ENCODE peak calls at places on chromosome 3, in four cellular contexts. S, T, F and V are unnamed samples.

GRCh38 chr3:96970211-96970610 is 155.8 kb downstream of the EPHA6 start:
- DNase-seq in S (no peak), T (peak), F (peak), V (no peak)

GRCh38 chr3:53996153-53996861 is 104.6 kb upstream of the SELENOK start:
- DNase-seq in S (no peak), T (no peak), F (no peak), V (no peak)

GRCh38 chr3:193869221-193870201 is 266.4 kb upstream of the HES1 start:
- DNase-seq in S (peak), T (peak), F (peak), V (peak)

GRCh38 chr3:1082024-1082633 is 10.7 kb upstream of the CNTN6 start:
- DNase-seq in S (peak), T (peak), F (peak), V (no peak)

GRCh38 chr3:49750056-49750455 is 26.3 kb upstream of the GMPPB start:
- DNase-seq in S (peak), T (no peak), F (peak), V (no peak)

GRCh38 chr3:141047168-141047567 is 4.0 kb upstream of the SPSB4 start:
- DNase-seq in S (no peak), T (no peak), F (no peak), V (no peak)

GRCh38 chr3:133880886-133881455 is 14.7 kb downstream of the RAB6B start:
- DNase-seq in S (no peak), T (no peak), F (no peak), V (no peak)

GRCh38 chr3:115245437-115245836 is 98.3 kb upstream of the ZBTB20 start:
- DNase-seq in S (peak), T (peak), F (peak), V (peak)

GRCh38 chr3:186653079-186653710 is 12.6 kb upstream of the HRG start:
- DNase-seq in S (no peak), T (no peak), F (no peak), V (no peak)

GRCh38 chr3:16311960-16312451 is 47.0 kb downstream of the OXNAD1 start:
- DNase-seq in S (no peak), T (no peak), F (peak), V (no peak)

GRCh38 chr3:175335229-175335628 is 476.1 kb downstream of the NAALADL2 start:
- DNase-seq in S (no peak), T (no peak), F (peak), V (peak)

GRCh38 chr3:105965384-105965783 is 96.6 kb upstream of the CBLB start:
- DNase-seq in S (peak), T (no peak), F (peak), V (peak)

GRCh38 chr3:131033480-131034080 is 6.9 kb downstream of the NEK11 start:
- DNase-seq in S (peak), T (no peak), F (peak), V (no peak)

GRCh38 chr3:126216416-126216815 is 36.0 kb upstream of the ALDH1L1 start:
- DNase-seq in S (peak), T (no peak), F (peak), V (peak)

GRCh38 chr3:99543796-99544195 is 94.6 kb upstream of the COL8A1 start:
- DNase-seq in S (peak), T (no peak), F (no peak), V (no peak)

GRCh38 chr3:189824629-189825312 is 193.6 kb downstream of the TP63 start:
- DNase-seq in S (peak), T (peak), F (peak), V (peak)

GRCh38 chr3:65912647-65913046 is 126.1 kb downstream of the MAGI1 start:
- DNase-seq in S (no peak), T (no peak), F (no peak), V (no peak)

GRCh38 chr3:45259144-45259543 is 33.1 kb upstream of the TMEM158 start:
- DNase-seq in S (no peak), T (no peak), F (no peak), V (no peak)

GRCh38 chr3:117661636-117662095 is 952.1 kb downstream of the TUSC7 start:
- DNase-seq in S (peak), T (no peak), F (peak), V (peak)

GRCh38 chr3:142027713-142028112 is 121.6 kb downstream of the TFDP2 start:
- DNase-seq in S (peak), T (no peak), F (peak), V (no peak)

GRCh38 chr3:14248849-14249523 is 70.4 kb downstream of the LSM3 start:
- DNase-seq in S (peak), T (no peak), F (no peak), V (no peak)

GRCh38 chr3:82938821-82939328 is 1177.4 kb upstream of the GBE1 start:
- DNase-seq in S (no peak), T (no peak), F (no peak), V (no peak)

GRCh38 chr3:136042608-136043221 is 77.2 kb downstream of the PPP2R3A start:
- DNase-seq in S (peak), T (peak), F (peak), V (no peak)

GRCh38 chr3:155243512-155243921 is 50.0 kb downstream of the STRIT1 start:
- DNase-seq in S (peak), T (no peak), F (peak), V (no peak)

GRCh38 chr3:59566481-59566975 is 516.7 kb upstream of the CFAP20DC start:
- DNase-seq in S (no peak), T (peak), F (no peak), V (no peak)

GRCh38 chr3:141878812-141879211 is 2.4 kb downstream of the ATP1B3 start:
- DNase-seq in S (peak), T (no peak), F (peak), V (no peak)

GRCh38 chr3:111895079-111895478 is 36.0 kb downstream of the PHLDB2 start:
- DNase-seq in S (peak), T (no peak), F (peak), V (no peak)

GRCh38 chr3:50419595-50419994 is 60.3 kb upstream of the TMEM115 start:
- DNase-seq in S (no peak), T (no peak), F (no peak), V (no peak)

GRCh38 chr3:46361408-46362283 is 7.7 kb downstream of the CCR2 start:
- DNase-seq in S (peak), T (no peak), F (no peak), V (no peak)

GRCh38 chr3:58556761-58557181 is 19.8 kb upstream of the ACOX2 start:
- DNase-seq in S (no peak), T (no peak), F (no peak), V (no peak)

GRCh38 chr3:48631516-48632448 is 3.5 kb downstream of the SLC26A6 start:
- DNase-seq in S (no peak), T (no peak), F (no peak), V (no peak)

GRCh38 chr3:188775412-188775811 is 396.4 kb upstream of the TPRG1 start:
- DNase-seq in S (no peak), T (no peak), F (no peak), V (no peak)

GRCh38 chr3:100171211-100171700 is 57.0 kb upstream of the FILIP1L start:
- DNase-seq in S (no peak), T (no peak), F (no peak), V (no peak)

GRCh38 chr3:135007622-135008021 is 212.6 kb downstream of the EPHB1 start:
- DNase-seq in S (no peak), T (peak), F (peak), V (no peak)

GRCh38 chr3:179079537-179079936 is 7.9 kb upstream of the ZMAT3 start:
- DNase-seq in S (no peak), T (no peak), F (no peak), V (no peak)

GRCh38 chr3:169548194-169548593 is 115.3 kb downstream of the MECOM start:
- DNase-seq in S (no peak), T (no peak), F (peak), V (no peak)

GRCh38 chr3:134330895-134331810 is 43.1 kb downstream of the AMOTL2 start:
- DNase-seq in S (peak), T (no peak), F (peak), V (no peak)

GRCh38 chr3:175059788-175060187 is 200.7 kb downstream of the NAALADL2 start:
- DNase-seq in S (no peak), T (no peak), F (no peak), V (no peak)

GRCh38 chr3:140924097-140924873 is 17.4 kb upstream of the SLC25A36 start:
- DNase-seq in S (no peak), T (no peak), F (no peak), V (no peak)

GRCh38 chr3:114144909-114145688 is 33.8 kb downstream of the DRD3 start:
- DNase-seq in S (peak), T (peak), F (peak), V (peak)

GRCh38 chr3:38133209-38133556 is 3.7 kb downstream of the ACAA1 start:
- DNase-seq in S (no peak), T (no peak), F (no peak), V (no peak)
- TF ChIP-seq CTCF in S (no peak), T (no peak), F (no peak), V (no peak)

GRCh38 chr3:108125550-108126071 is 34.8 kb upstream of the CD47 start:
- DNase-seq in S (no peak), T (no peak), F (no peak), V (no peak)
- H3K4me3 ChIP-seq in S (no peak), T (no peak), F (no peak), V (no peak)

DNA sequence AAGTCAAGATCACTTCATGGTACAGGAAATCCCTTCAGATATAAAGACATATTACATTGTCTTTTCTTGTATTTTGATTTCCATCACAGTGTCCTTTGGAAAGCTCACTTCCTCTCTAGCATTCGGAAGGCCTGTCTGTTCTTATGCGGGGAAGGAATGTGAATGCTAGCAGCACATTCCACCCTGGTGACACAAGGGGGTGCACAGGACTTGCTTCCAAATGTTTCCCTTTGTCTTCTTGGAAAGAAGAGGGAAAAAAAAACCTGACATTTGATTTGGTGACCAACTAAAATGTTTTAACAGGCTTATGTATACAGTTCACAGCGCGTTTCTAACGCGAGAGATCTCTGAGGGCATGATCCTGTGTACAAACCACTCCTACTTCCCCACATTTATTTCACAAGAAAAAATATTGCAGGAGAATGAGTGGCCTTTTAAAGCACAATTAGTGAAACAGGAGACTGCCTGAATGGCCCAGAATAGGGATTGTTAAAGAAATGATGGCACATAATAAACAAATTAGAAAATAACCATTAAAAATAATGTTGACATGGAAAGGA is 107.5 kb upstream of the FXR1 start:
- DNase-seq in S (no peak), T (no peak), F (peak), V (peak)
- TF ChIP-seq CTCF in S (peak), T (peak), F (peak), V (peak)

DNA sequence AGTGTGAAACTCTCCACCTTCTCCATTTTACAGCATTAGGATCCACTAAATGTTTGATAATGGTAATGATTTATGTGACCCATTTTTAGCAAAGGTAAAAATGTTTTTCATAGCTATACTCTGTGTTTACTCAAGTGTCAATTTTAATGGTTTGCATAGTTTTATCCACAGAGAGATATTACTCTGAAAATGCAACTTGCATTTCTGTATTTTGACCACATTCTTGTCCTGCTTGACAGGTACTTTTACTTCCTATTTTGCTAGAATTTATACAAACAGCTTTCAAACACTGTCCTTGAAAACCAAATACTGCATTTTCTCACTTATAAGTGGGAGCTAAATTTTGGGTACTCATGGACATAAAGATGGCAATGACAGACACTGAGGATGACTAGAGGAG is 62.9 kb downstream of the SERPINI1 start:
- DNase-seq in S (no peak), T (no peak), F (no peak), V (no peak)
- H3K4me3 ChIP-seq in S (no peak), T (no peak), F (no peak), V (no peak)

GRCh38 chr3:127368186-127369032 is 80.6 kb upstream of the PRR20G start:
- DNase-seq in S (no peak), T (no peak), F (no peak), V (no peak)

GRCh38 chr3:127365383-127365782 is 77.5 kb upstream of the PRR20G start:
- DNase-seq in S (no peak), T (no peak), F (no peak), V (no peak)

GRCh38 chr3:127367593-127367992 is 79.7 kb upstream of the PRR20G start:
- DNase-seq in S (no peak), T (no peak), F (no peak), V (no peak)

GRCh38 chr3:127369356-127369935 is 81.6 kb upstream of the PRR20G start:
- DNase-seq in S (no peak), T (no peak), F (no peak), V (no peak)

GRCh38 chr3:127366383-127366782 is 78.5 kb upstream of the PRR20G start:
- DNase-seq in S (peak), T (no peak), F (no peak), V (no peak)
- TF ChIP-seq CTCF in S (peak), T (no peak), F (no peak), V (peak)

DNA sequence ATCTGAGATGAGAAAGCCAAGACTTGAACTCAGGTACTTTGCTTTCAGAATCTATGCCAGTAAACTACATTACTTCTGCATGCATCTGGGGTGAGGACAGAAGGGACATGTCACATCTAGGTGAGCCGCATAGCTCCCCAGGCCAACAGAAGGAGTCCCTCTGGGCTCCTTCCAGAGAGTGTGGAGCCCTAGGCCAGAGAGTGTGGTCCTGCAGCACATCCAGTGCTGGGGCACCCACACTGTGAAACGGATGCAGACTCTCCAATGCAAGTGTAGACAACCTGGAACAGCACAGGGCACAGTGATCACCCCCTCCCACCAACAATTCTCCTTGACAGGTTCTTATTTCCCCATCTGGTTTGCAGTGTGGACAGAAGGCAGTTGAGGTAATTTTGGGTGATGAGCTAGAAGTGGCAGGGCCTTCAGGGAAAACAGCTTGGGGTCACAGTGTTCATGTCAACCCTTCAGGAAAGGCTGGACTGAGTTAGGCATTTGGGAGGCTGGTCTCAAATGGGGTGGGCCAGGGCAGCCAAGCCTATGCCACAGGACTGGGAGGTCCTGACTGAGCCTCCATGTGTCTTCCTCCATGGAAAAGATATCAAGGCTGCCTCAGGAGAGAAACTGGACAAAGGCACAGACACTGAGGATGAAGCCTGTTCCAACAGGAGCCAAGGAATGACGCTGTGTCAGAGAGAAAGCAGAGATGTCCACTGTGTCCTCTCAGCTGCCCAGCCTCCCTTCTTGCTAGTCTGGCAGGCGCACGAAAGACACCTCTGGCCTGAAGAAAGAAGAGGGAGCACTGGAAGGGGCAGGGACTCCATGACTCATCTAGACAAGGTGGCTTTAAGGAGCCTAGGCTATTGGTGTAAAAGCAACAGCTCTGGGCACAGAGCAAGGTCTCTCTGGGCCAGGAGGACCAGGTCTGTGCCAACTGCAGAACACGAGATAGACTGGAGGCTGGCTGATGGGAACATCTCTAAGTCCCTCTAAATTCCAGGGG is 1.7 kb downstream of the PLCD1 start:
- DNase-seq in S (peak), T (no peak), F (no peak), V (no peak)
- H3K4me3 ChIP-seq in S (peak), T (no peak), F (no peak), V (no peak)

GRCh38 chr3:2765002-2765579 is 345.1 kb downstream of the IL5RA start:
- DNase-seq in S (no peak), T (no peak), F (no peak), V (no peak)
- TF ChIP-seq CTCF in S (no peak), T (peak), F (no peak), V (no peak)

GRCh38 chr3:69878254-69878653 is 121.3 kb upstream of the SAMMSON start:
- DNase-seq in S (no peak), T (no peak), F (no peak), V (no peak)

GRCh38 chr3:69882560-69882959 is 117.0 kb upstream of the SAMMSON start:
- DNase-seq in S (no peak), T (peak), F (no peak), V (no peak)

GRCh38 chr3:69880069-69880640 is 119.4 kb upstream of the SAMMSON start:
- DNase-seq in S (no peak), T (no peak), F (no peak), V (no peak)

GRCh38 chr3:69881756-69882428 is 117.6 kb upstream of the SAMMSON start:
- DNase-seq in S (no peak), T (no peak), F (no peak), V (no peak)

DNA sequence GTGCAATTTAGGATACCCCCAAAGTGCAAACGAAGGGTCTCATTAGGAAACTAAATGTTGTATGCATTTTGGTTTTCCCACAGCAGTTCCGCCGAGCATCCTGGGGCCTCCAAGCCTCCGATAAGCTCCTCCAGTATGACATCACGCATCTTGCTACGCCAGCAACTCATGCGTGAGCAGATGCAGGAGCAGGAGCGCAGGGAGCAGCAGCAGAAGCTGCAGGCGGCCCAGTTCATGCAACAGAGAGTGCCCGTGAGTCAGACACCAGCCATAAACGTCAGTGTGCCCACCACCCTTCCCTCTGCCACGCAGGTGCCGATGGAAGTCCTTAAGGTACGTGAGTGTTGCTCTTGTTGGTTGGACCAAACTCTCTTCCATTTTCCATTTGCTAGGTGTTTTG is 120.5 kb upstream of the SAMMSON start:
- DNase-seq in S (no peak), T (no peak), F (no peak), V (no peak)
- H3K4me3 ChIP-seq in S (no peak), T (no peak), F (no peak), V (no peak)

DNA sequence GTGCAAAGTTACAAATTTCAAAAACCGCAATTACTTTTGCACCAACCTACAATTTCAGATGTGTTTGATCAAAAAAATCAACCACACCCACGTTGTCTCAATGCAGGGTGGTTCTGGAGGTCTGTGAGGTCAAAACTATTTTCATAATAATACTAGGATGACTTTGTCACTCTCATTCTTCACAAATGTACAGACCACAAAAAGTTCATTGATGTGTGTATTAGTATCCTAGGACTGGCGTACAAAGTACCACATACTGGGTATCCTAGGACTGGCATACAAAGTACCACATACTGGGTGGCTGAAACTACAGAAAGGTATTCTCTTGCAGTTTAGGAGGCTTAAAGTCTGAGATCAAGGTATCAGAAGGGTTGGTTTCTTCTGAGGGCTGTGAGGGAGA is 13.0 kb downstream of the SUCLG2 start:
- DNase-seq in S (no peak), T (no peak), F (no peak), V (no peak)
- TF ChIP-seq CTCF in S (no peak), T (no peak), F (no peak), V (no peak)